ENCODE peak calls at places on chromosomes 13 and 19, in four cellular contexts. W is CD8-positive, alpha-beta T cell; A is stomach; V is LNCaP clone FGC. J is an unnamed sample.

GRCh38 chr13:113186061-113186900 is 22.2 kb downstream of the PCID2 start:
- DNase-seq in A (no peak), V (no peak), W (no peak), J (no peak)

GRCh38 chr13:45621950-45622349 is 6.4 kb upstream of the ERICH6B start:
- DNase-seq in W (no peak), A (no peak), V (no peak), J (no peak)

GRCh38 chr13:46211116-46211515 is 612 bp upstream of the LRRC63 start:
- DNase-seq in V (peak), W (peak), A (no peak), J (no peak)

GRCh38 chr19:55474269-55475265 is 1.9 kb upstream of the ZNF628 start:
- DNase-seq in W (no peak), A (no peak), V (no peak), J (no peak)

GRCh38 chr13:105159794-105160193 is 1375.7 kb downstream of the EFNB2 start:
- DNase-seq in A (no peak), W (no peak), V (no peak), J (no peak)

GRCh38 chr19:35592226-35592625 is 6.3 kb downstream of the PMIS2 start:
- DNase-seq in A (peak), W (no peak), V (peak), J (no peak)

GRCh38 chr13:39692650-39693438 is 37.4 kb downstream of the COG6 start:
- DNase-seq in A (no peak), W (no peak), V (no peak), J (no peak)

GRCh38 chr13:83007226-83007625 is 875.0 kb downstream of the SLITRK1 start:
- DNase-seq in A (no peak), W (no peak), V (no peak), J (no peak)

GRCh38 chr19:39093761-39094160 is 9.6 kb downstream of the ACP7 start:
- DNase-seq in A (no peak), W (no peak), V (no peak), J (no peak)

GRCh38 chr13:29589234-29589633 is 6.3 kb downstream of the SLC7A1 start:
- DNase-seq in W (no peak), V (no peak), A (no peak), J (no peak)

GRCh38 chr19:34744896-34745690 is 11.1 kb downstream of the ZNF181 start:
- DNase-seq in A (no peak), W (no peak), V (no peak), J (no peak)

GRCh38 chr19:38836438-38837303 is 5.1 kb upstream of the ECH1 start:
- DNase-seq in V (no peak), W (no peak), A (no peak), J (no peak)

GRCh38 chr13:48818495-48818961 is 157.2 kb upstream of the FNDC3A start:
- DNase-seq in A (no peak), W (no peak), V (no peak), J (no peak)

GRCh38 chr13:77691871-77692270 is 5.6 kb upstream of the SLAIN1 start:
- DNase-seq in W (no peak), V (no peak), A (no peak), J (no peak)

GRCh38 chr13:113216165-113217056 is 7.0 kb downstream of the CUL4A start:
- DNase-seq in W (no peak), V (peak), A (peak), J (peak)

GRCh38 chr13:110771194-110771593 is 57.7 kb downstream of the ING1 start:
- DNase-seq in A (no peak), W (no peak), V (no peak), J (no peak)

GRCh38 chr13:97425570-97425969 is 8.4 kb upstream of the RAP2A start:
- DNase-seq in V (no peak), W (no peak), A (no peak), J (no peak)

GRCh38 chr19:48415395-48415794 is 21.9 kb downstream of the GRIN2D start:
- DNase-seq in W (peak), A (peak), V (no peak), J (peak)

GRCh38 chr19:48330012-48330681 is 4.8 kb downstream of the EMP3 start:
- DNase-seq in W (peak), V (no peak), A (peak), J (peak)

GRCh38 chr13:30194906-30195305 is 112.4 kb downstream of the KATNAL1 start:
- DNase-seq in W (no peak), V (no peak), A (no peak), J (no peak)

GRCh38 chr13:20000062-20000552 is 41.6 kb downstream of the ZMYM2 start:
- DNase-seq in V (no peak), W (no peak), A (no peak), J (no peak)

GRCh38 chr19:33904681-33905080 is 108.0 kb downstream of the KCTD15 start:
- DNase-seq in V (no peak), A (no peak), W (no peak), J (no peak)

GRCh38 chr19:44891016-44891882 is at the start of gene TOMM40:
- DNase-seq in V (peak), A (peak), W (peak), J (no peak)

GRCh38 chr19:16115309-16116039 is 3.8 kb downstream of the RAB8A start:
- DNase-seq in V (no peak), W (no peak), A (no peak), J (no peak)

GRCh38 chr13:110472904-110473563 is 88.5 kb downstream of the RAB20 start:
- DNase-seq in V (no peak), W (no peak), A (no peak), J (peak)

GRCh38 chr13:79187917-79188699 is 217.9 kb downstream of the RBM26 start:
- DNase-seq in V (no peak), A (no peak), W (no peak), J (no peak)

GRCh38 chr19:54191671-54192453 is 754 bp downstream of the TSEN34 start:
- DNase-seq in A (no peak), V (no peak), W (no peak), J (no peak)

DNA sequence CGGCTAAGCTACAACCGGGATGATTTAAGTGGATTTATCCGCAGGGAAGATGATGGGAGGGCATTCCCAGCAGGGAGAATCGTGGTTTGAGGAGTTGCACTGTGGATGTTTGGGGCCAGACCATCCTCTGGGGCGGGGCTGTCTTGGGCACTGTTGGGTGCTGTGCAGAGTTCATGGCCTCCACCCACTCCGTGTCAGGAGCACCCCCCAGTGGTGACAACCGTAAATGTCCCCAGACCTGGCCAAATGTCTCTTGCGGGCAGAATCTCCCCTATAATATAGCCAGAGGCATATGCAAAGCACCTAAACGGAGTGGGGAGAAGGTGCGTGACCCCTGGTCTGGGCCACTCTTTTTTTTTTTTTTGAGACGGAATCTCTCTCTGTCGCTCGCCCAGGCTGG is 40.2 kb downstream of the SMIM24 start:
- DNase-seq in A (peak), W (peak), V (no peak), J (no peak)
- TF ChIP-seq CTCF in A (no peak), W (peak), V (peak), J (peak)

GRCh38 chr19:17215125-17215971 is at the start of gene USE1:
- DNase-seq in A (peak), W (peak), V (peak), J (peak)
- TF ChIP-seq CTCF in A (no peak), W (no peak), V (no peak), J (no peak)

GRCh38 chr13:75366380-75367280 is 115.3 kb downstream of the TBC1D4 start:
- DNase-seq in A (no peak), W (no peak), V (no peak), J (no peak)

GRCh38 chr13:75365724-75366173 is 116.2 kb downstream of the TBC1D4 start:
- DNase-seq in V (no peak), A (no peak), W (no peak), J (no peak)

GRCh38 chr13:75362026-75362425 is 119.9 kb downstream of the TBC1D4 start:
- DNase-seq in W (no peak), A (no peak), V (no peak), J (no peak)

GRCh38 chr13:75363371-75363770 is 118.6 kb downstream of the TBC1D4 start:
- DNase-seq in W (no peak), A (no peak), V (no peak), J (no peak)

DNA sequence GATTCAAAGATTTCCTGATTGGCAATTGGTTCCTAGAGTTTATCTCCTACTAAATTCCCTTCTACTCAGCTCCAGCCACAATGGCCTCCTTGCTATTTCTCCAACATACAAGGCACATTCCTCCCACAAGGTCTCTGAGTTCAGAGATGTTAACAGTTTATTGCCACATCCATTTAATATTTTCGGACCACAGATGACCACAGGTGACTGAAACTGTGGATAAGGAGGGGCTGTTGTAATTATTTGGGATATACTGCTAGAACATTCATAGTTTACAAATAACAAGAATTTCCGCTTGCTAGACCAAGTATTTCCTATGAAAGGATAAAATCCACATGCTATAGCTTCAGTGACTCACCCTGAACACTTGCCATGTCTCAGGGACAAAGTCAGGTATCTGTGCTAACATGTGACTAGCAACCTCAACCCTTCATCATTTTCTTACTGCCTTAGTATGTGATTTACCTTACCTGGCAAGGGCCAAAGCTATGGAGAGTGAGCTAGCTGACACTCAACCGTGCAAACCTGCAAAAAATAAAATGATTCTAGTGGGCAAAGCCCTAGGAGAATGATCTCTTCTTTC is 117.7 kb downstream of the TBC1D4 start:
- DNase-seq in W (no peak), V (no peak), A (no peak), J (no peak)
- TF ChIP-seq CTCF in W (no peak), V (no peak), A (no peak), J (no peak)

GRCh38 chr19:1525343-1525742 is 1.5 kb downstream of the PLK5 start:
- DNase-seq in V (no peak), A (no peak), W (no peak), J (no peak)

GRCh38 chr19:1524972-1525325 is 1.1 kb downstream of the PLK5 start:
- DNase-seq in A (no peak), V (no peak), W (no peak), J (no peak)

GRCh38 chr19:1527650-1528309 is 3.9 kb downstream of the PLK5 start:
- DNase-seq in A (no peak), V (no peak), W (no peak), J (no peak)

GRCh38 chr19:1526979-1527649 is 3.2 kb downstream of the PLK5 start:
- DNase-seq in W (no peak), A (no peak), V (no peak), J (no peak)

GRCh38 chr19:1526066-1526778 is 2.3 kb downstream of the PLK5 start:
- DNase-seq in W (no peak), V (no peak), A (no peak), J (no peak)
- TF ChIP-seq CTCF in W (no peak), V (no peak), A (no peak), J (no peak)

GRCh38 chr19:51341066-51341465 is 873 bp downstream of the VSIG10L start:
- DNase-seq in V (no peak), A (no peak), W (no peak), J (no peak)

GRCh38 chr19:51339687-51340656 is 2.0 kb downstream of the VSIG10L start:
- DNase-seq in W (peak), A (peak), V (peak), J (peak)

GRCh38 chr19:51338563-51339312 is 3.2 kb downstream of the VSIG10L start:
- DNase-seq in V (no peak), W (peak), A (peak), J (peak)

GRCh38 chr19:51337861-51338562 is 3.9 kb downstream of the VSIG10L start:
- DNase-seq in A (no peak), W (no peak), V (no peak), J (no peak)

GRCh38 chr19:51339313-51339686 is 2.6 kb downstream of the VSIG10L start:
- DNase-seq in V (no peak), W (no peak), A (no peak), J (no peak)
- TF ChIP-seq CTCF in V (no peak), W (no peak), A (no peak), J (no peak)

DNA sequence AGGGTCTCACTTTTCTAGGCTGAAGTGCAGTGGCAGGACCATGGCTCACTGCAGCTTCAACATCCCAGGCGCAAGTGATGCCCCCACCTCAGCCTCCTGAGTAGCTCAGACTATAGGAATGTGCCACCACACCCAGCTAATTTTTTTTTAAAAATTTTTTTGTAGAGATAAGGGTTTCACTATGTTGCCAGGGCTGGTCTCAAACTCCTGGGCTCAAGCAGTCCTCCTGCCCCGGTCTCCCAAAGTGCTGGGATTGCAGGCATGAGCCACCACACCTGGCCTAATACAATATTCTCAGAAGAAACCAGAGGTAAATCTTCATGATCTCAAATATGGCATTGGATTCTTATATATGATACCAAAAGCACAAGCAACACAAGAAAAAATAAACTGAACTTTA is 47.7 kb downstream of the FLT1 start:
- DNase-seq in V (no peak), W (no peak), A (no peak), J (no peak)
- TF ChIP-seq CTCF in V (no peak), W (no peak), A (no peak), J (no peak)

GRCh38 chr13:106522112-106522511 is 13.3 kb downstream of the EFNB2 start:
- DNase-seq in V (no peak), W (no peak), A (no peak), J (no peak)

GRCh38 chr13:106521101-106521799 is 14.2 kb downstream of the EFNB2 start:
- DNase-seq in V (no peak), W (no peak), A (no peak), J (no peak)

GRCh38 chr13:106522898-106523525 is 12.4 kb downstream of the EFNB2 start:
- DNase-seq in W (no peak), V (peak), A (no peak), J (no peak)

GRCh38 chr13:106518535-106518934 is 16.9 kb downstream of the EFNB2 start:
- DNase-seq in W (no peak), A (no peak), V (no peak), J (no peak)

GRCh38 chr13:106520205-106521004 is 15.1 kb downstream of the EFNB2 start:
- DNase-seq in A (no peak), W (no peak), V (no peak), J (no peak)
- TF ChIP-seq CTCF in A (no peak), W (no peak), V (peak), J (peak)